ENCODE peak calls at places on chromosomes 2 and 18, in four cellular contexts. B, P, L and R are unnamed samples.

GRCh38 chr2:55175254-55176093 is 56.6 kb downstream of the CLHC1 start:
- DNase-seq in B (peak; percentile 73), P (no peak), L (no peak), R (no peak)

GRCh38 chr2:207239754-207240494 is 74.2 kb upstream of the KLF7 start:
- DNase-seq in B (peak; percentile 81), P (no peak), L (no peak), R (no peak)

GRCh38 chr18:73805991-73806390 is 341.6 kb downstream of the FBXO15 start:
- DNase-seq in B (no peak), P (no peak), L (no peak), R (no peak)

GRCh38 chr2:50328680-50329079 is 703.3 kb downstream of the NRXN1 start:
- DNase-seq in B (no peak), P (no peak), L (no peak), R (no peak)

GRCh38 chr2:205361272-205361671 is 321.0 kb upstream of the NRP2 start:
- DNase-seq in B (no peak), P (no peak), L (no peak), R (no peak)

GRCh38 chr2:146734042-146734715 is 1110.7 kb upstream of the ACVR2A start:
- DNase-seq in B (peak; percentile 68), P (peak; percentile 6), L (no peak), R (no peak)

GRCh38 chr2:209070262-209070661 is 353.6 kb upstream of the MAP2 start:
- DNase-seq in B (no peak), P (no peak), L (no peak), R (no peak)

GRCh38 chr2:170689481-170689880 is 25.7 kb upstream of the SP5 start:
- DNase-seq in B (no peak), P (no peak), L (no peak), R (no peak)

GRCh38 chr18:54924948-54925347 is 34.3 kb downstream of the CCDC68 start:
- DNase-seq in B (peak; percentile 30), P (no peak), L (no peak), R (no peak)

GRCh38 chr18:66655407-66655806 is 51.5 kb upstream of the CDH19 start:
- DNase-seq in B (no peak), P (no peak), L (no peak), R (no peak)

GRCh38 chr2:39313575-39313974 is 69.8 kb upstream of the CDKL4 start:
- DNase-seq in B (peak; percentile 72), P (peak; percentile 21), L (no peak), R (no peak)

GRCh38 chr2:70901235-70902066 is 34.2 kb upstream of the ATP6V1B1 start:
- DNase-seq in B (peak; percentile 37), P (no peak), L (no peak), R (no peak)

GRCh38 chr2:23386422-23387220 is 1.6 kb downstream of the KLHL29 start:
- DNase-seq in B (peak; percentile 11), P (no peak), L (peak; percentile 84), R (no peak)

DNA sequence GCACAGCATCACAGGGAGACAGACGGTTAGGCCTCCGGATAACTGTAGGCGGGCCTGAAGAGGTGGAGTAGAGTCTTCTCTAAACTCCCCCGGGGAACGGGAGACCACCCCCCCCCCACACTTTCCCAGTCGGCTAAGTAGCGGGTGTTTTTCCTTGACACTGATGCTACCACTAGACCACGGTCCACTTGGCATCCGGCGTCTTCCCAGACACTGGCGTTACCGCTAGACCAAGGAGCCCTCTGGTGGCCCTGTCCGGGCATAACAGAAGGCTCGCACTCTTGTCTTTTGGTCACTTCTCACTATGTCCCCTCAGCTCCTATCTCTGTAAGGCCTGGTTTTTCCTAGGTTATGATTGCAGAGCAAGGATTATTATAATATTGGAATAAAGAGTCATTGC is 25.7 kb upstream of the NCL start:
- DNase-seq in B (no peak), P (no peak), L (no peak), R (no peak)
- TF ChIP-seq CTCF in B (peak; percentile 34), P (peak; percentile 14), L (no peak), R (no peak)

GRCh38 chr2:9114457-9114856 is 92.2 kb upstream of the ASAP2 start:
- DNase-seq in B (no peak), P (no peak), L (no peak), R (no peak)
- TF ChIP-seq CTCF in B (peak; percentile 19), P (no peak), L (no peak), R (no peak)

GRCh38 chr2:96694279-96694678 is 45.6 kb downstream of the LMAN2L start:
- DNase-seq in B (no peak), P (no peak), L (no peak), R (no peak)

GRCh38 chr2:96694816-96695455 is 44.9 kb downstream of the LMAN2L start:
- DNase-seq in B (no peak), P (no peak), L (no peak), R (no peak)

GRCh38 chr2:96693286-96694200 is 46.3 kb downstream of the LMAN2L start:
- DNase-seq in B (no peak), P (no peak), L (no peak), R (no peak)

GRCh38 chr2:96697476-96697875 is 42.4 kb downstream of the LMAN2L start:
- DNase-seq in B (no peak), P (no peak), L (no peak), R (no peak)

GRCh38 chr2:96695602-96696001 is 44.3 kb downstream of the LMAN2L start:
- DNase-seq in B (no peak), P (no peak), L (peak; percentile 64), R (no peak)
- TF ChIP-seq CTCF in B (no peak), P (no peak), L (no peak), R (no peak)

DNA sequence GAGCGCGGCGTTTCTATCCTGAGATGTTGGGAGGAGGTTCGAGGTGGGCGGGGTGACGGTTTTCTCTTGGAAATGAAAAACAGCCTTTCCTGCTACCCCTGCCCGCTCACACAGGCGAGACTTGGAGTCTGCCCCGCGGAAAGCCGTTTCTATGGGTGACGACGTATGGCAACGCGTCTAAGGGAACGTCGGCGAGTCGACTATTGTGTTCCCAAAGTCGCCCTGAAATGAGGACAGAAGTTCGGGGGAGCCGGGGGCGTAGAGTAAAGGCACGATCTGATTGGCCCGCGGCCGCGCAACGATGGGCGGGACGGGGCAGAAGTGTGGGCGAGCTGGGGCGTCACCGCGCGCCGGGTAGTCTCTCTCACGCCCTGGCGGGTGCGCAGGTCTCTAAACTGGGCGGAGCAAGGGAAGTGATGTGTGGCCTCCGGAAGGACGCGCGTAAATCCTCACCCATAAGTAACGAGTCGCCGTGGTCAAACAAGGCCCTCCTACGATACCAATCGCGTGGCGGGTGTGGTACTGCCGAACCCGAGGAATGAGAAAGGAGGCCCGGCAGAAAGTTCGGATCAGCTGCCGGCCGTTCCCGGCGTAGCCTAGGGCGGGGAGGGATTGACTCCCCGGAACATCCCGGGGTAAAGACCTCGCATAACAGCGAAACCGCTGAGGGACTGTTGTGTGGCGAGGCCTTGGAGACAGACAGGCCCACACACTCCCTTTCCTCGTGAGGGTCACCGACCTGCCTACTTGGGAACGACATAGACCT is 89.6 kb downstream of the FAM161A start:
- DNase-seq in B (peak; percentile 99), P (peak; percentile 97), L (peak; percentile 97), R (peak; percentile 88)
- TF ChIP-seq CTCF in B (no peak), P (no peak), L (no peak), R (no peak)

DNA sequence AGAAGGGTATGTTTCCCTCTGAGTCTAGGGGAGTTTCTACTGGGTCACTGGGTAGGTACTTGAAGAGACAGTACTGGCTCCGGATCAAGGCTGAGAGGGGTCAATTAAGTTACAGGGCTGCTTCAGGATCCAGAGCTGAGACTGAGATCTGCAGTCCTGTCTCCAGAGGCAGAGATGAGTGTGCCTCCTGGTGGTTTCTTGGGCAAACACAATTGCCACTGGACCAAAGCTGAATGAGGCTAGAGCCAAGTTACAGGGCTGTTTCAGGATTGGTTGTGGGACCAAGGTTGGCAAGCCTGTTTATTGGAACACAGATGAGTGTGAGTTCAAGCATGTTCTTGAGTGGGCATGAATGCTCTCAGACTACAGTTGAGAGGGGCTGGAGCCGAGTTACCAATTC is 157.9 kb downstream of the ADCYAP1 start:
- DNase-seq in B (no peak), P (no peak), L (no peak), R (no peak)
- TF ChIP-seq CTCF in B (no peak), P (peak; percentile 2), L (no peak), R (no peak)

DNA sequence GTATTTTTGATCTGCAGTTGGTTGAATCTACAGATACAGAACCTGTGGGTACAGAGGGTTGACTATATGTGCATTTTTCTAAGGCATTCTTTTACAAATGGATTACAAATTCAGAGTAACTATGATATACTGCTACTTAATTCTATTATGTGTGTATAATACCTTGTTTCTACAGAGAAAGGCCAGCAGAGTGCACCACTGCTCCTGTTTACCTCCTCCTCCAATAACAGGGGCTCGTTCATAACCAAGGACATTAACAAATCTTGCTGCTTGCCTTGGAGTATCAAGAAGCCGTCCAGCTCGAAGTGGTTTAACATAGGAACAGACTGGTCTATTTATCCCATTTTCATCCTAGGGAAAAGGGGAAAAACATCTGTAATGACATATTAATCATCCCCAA is 16.4 kb downstream of the CEP76 start:
- DNase-seq in B (peak; percentile 28), P (no peak), L (no peak), R (no peak)
- TF ChIP-seq CTCF in B (peak; percentile 28), P (peak; percentile 35), L (no peak), R (no peak)